ENCODE peak calls at places on chromosomes 4 and X, in six cellular contexts. One of them, this sample, is unnamed.

GRCh38 chr4:151304755-151305154 is 20.6 kb downstream of the SH3D19 start:
- DNase-seq in cardiac muscle cell: no peak
- DNase-seq in colonic mucosa: no peak
- DNase-seq in transverse colon: no peak
- DNase-seq in iPS DF 6.9: no peak
- DNase-seq in right cardiac atrium: no peak
- DNase-seq in this sample: no peak

GRCh38 chr4:14445882-14446281 is 556.4 kb upstream of the CPEB2 start:
- DNase-seq in transverse colon: no peak
- DNase-seq in colonic mucosa: no peak
- DNase-seq in cardiac muscle cell: no peak
- DNase-seq in iPS DF 6.9: no peak
- DNase-seq in right cardiac atrium: no peak
- DNase-seq in this sample: no peak

GRCh38 chr4:182204042-182204441 is 39.2 kb upstream of the TENM3 start:
- DNase-seq in colonic mucosa: no peak
- DNase-seq in cardiac muscle cell: no peak
- DNase-seq in transverse colon: no peak
- DNase-seq in right cardiac atrium: no peak
- DNase-seq in iPS DF 6.9: no peak
- DNase-seq in this sample: no peak

GRCh38 chrX:71103110-71103983 is 3.2 kb downstream of the CXorf65 start:
- DNase-seq in iPS DF 6.9: no peak
- DNase-seq in right cardiac atrium: no peak
- DNase-seq in colonic mucosa: peak
- DNase-seq in cardiac muscle cell: peak
- DNase-seq in transverse colon: peak
- DNase-seq in this sample: peak

GRCh38 chr4:172794378-172794777 is 374.2 kb upstream of the GALNT7 start:
- DNase-seq in transverse colon: no peak
- DNase-seq in right cardiac atrium: no peak
- DNase-seq in colonic mucosa: no peak
- DNase-seq in cardiac muscle cell: no peak
- DNase-seq in iPS DF 6.9: no peak
- DNase-seq in this sample: no peak

GRCh38 chr4:177079327-177079726 is 230.3 kb upstream of the NEIL3 start:
- DNase-seq in cardiac muscle cell: no peak
- DNase-seq in iPS DF 6.9: no peak
- DNase-seq in right cardiac atrium: no peak
- DNase-seq in transverse colon: no peak
- DNase-seq in colonic mucosa: no peak
- DNase-seq in this sample: no peak

GRCh38 chr4:1771555-1772305 is 21.4 kb upstream of the FGFR3 start:
- DNase-seq in iPS DF 6.9: no peak
- DNase-seq in transverse colon: no peak
- DNase-seq in cardiac muscle cell: no peak
- DNase-seq in colonic mucosa: no peak
- DNase-seq in right cardiac atrium: no peak
- DNase-seq in this sample: no peak

GRCh38 chr4:101157415-101158135 is 189.8 kb downstream of the PPP3CA start:
- DNase-seq in right cardiac atrium: no peak
- DNase-seq in colonic mucosa: no peak
- DNase-seq in transverse colon: no peak
- DNase-seq in iPS DF 6.9: no peak
- DNase-seq in cardiac muscle cell: no peak
- DNase-seq in this sample: no peak

GRCh38 chrX:39903937-39904336 is 193.8 kb downstream of the BCOR start:
- DNase-seq in right cardiac atrium: no peak
- DNase-seq in cardiac muscle cell: no peak
- DNase-seq in iPS DF 6.9: no peak
- DNase-seq in transverse colon: no peak
- DNase-seq in colonic mucosa: no peak
- DNase-seq in this sample: no peak

GRCh38 chr4:30754021-30754420 is 33.9 kb downstream of the PCDH7 start:
- DNase-seq in iPS DF 6.9: no peak
- DNase-seq in cardiac muscle cell: no peak
- DNase-seq in colonic mucosa: no peak
- DNase-seq in transverse colon: no peak
- DNase-seq in right cardiac atrium: no peak
- DNase-seq in this sample: no peak

GRCh38 chrX:3589474-3589873 is 124.0 kb downstream of the PRKX start:
- DNase-seq in colonic mucosa: no peak
- DNase-seq in cardiac muscle cell: no peak
- DNase-seq in right cardiac atrium: no peak
- DNase-seq in iPS DF 6.9: no peak
- DNase-seq in transverse colon: no peak
- DNase-seq in this sample: no peak

GRCh38 chrX:44828008-44828605 is 15.7 kb upstream of the DUSP21 start:
- DNase-seq in transverse colon: no peak
- DNase-seq in colonic mucosa: no peak
- DNase-seq in cardiac muscle cell: no peak
- DNase-seq in iPS DF 6.9: no peak
- DNase-seq in right cardiac atrium: no peak
- DNase-seq in this sample: no peak

GRCh38 chr4:109365944-109366343 is 63.5 kb upstream of the COL25A1 start:
- DNase-seq in right cardiac atrium: no peak
- DNase-seq in transverse colon: no peak
- DNase-seq in iPS DF 6.9: no peak
- DNase-seq in colonic mucosa: no peak
- DNase-seq in cardiac muscle cell: no peak
- DNase-seq in this sample: no peak

GRCh38 chr4:81452452-81453011 is 19.2 kb downstream of the RASGEF1B start:
- DNase-seq in iPS DF 6.9: no peak
- DNase-seq in cardiac muscle cell: no peak
- DNase-seq in colonic mucosa: no peak
- DNase-seq in transverse colon: no peak
- DNase-seq in right cardiac atrium: no peak
- DNase-seq in this sample: no peak

GRCh38 chrX:130058667-130059066 is 51.6 kb downstream of the ELF4 start:
- DNase-seq in right cardiac atrium: no peak
- DNase-seq in iPS DF 6.9: no peak
- DNase-seq in cardiac muscle cell: no peak
- DNase-seq in colonic mucosa: no peak
- DNase-seq in transverse colon: no peak
- DNase-seq in this sample: no peak

GRCh38 chr4:48780867-48781219 is 764 bp upstream of the FRYL start:
- DNase-seq in cardiac muscle cell: no peak
- DNase-seq in transverse colon: peak
- DNase-seq in right cardiac atrium: no peak
- DNase-seq in colonic mucosa: peak
- DNase-seq in iPS DF 6.9: no peak
- DNase-seq in this sample: peak

DNA sequence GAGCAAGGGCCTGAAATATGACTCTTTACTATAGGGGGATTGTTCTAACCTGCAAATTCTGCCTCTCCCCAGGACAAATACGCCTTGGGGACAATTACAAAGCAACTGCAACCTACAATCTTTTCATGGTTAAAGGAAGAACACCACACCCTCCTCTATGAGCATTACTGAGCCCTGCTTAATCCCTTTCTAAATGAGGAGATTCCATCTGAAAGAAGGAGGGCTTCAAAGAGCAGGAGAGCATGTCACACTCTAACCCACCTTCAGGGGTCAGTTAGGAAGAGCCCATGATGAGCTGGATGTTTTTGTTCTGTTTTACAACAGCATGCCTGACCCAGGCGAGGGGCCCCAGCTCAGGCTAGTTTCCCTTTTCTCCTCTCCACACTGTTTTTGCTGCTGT is 134.0 kb upstream of the ANXA3 start:
- DNase-seq in transverse colon: no peak
- DNase-seq in iPS DF 6.9: no peak
- DNase-seq in colonic mucosa: no peak
- DNase-seq in cardiac muscle cell: no peak
- DNase-seq in right cardiac atrium: no peak
- DNase-seq in this sample: no peak
- H3K4me3 ChIP-seq in transverse colon: no peak
- H3K4me3 ChIP-seq in iPS DF 6.9: no peak
- H3K4me3 ChIP-seq in colonic mucosa: no peak
- H3K4me3 ChIP-seq in cardiac muscle cell: no peak
- H3K4me3 ChIP-seq in right cardiac atrium: no peak
- H3K4me3 ChIP-seq in this sample: no peak

GRCh38 chrX:10832103-10832502 is 211.7 kb upstream of the MID1 start:
- DNase-seq in colonic mucosa: no peak
- DNase-seq in iPS DF 6.9: no peak
- DNase-seq in transverse colon: no peak
- DNase-seq in cardiac muscle cell: no peak
- DNase-seq in right cardiac atrium: no peak
- DNase-seq in this sample: no peak
- H3K27ac ChIP-seq in colonic mucosa: peak
- H3K27ac ChIP-seq in iPS DF 6.9: no peak
- H3K27ac ChIP-seq in transverse colon: peak
- H3K27ac ChIP-seq in cardiac muscle cell: peak
- H3K27ac ChIP-seq in right cardiac atrium: no peak
- H3K27ac ChIP-seq in this sample: no peak

DNA sequence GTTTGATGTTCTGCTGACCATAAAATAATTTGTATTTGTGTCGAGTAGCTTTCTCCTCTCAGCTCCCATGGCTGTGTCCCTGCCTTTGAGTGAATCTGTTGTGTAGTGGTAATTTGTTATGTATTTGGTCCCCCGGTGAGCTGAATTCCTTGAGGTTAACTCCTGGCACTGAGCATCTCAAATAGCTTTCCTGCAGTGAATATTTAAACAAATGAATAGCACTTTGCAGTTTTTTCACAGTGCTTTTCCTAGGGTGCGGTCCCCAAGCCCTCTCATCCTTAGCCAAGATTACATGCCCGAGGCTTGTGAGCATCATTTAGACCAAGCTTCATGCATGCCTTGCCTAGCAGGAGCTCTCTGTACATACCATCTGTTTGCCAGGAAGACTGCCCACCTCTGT is 74.2 kb downstream of the CLDN34 start:
- DNase-seq in right cardiac atrium: no peak
- DNase-seq in transverse colon: no peak
- DNase-seq in iPS DF 6.9: no peak
- DNase-seq in cardiac muscle cell: no peak
- DNase-seq in colonic mucosa: no peak
- DNase-seq in this sample: no peak
- H3K4me3 ChIP-seq in right cardiac atrium: no peak
- H3K4me3 ChIP-seq in transverse colon: no peak
- H3K4me3 ChIP-seq in iPS DF 6.9: no peak
- H3K4me3 ChIP-seq in cardiac muscle cell: no peak
- H3K4me3 ChIP-seq in colonic mucosa: no peak
- H3K4me3 ChIP-seq in this sample: no peak

DNA sequence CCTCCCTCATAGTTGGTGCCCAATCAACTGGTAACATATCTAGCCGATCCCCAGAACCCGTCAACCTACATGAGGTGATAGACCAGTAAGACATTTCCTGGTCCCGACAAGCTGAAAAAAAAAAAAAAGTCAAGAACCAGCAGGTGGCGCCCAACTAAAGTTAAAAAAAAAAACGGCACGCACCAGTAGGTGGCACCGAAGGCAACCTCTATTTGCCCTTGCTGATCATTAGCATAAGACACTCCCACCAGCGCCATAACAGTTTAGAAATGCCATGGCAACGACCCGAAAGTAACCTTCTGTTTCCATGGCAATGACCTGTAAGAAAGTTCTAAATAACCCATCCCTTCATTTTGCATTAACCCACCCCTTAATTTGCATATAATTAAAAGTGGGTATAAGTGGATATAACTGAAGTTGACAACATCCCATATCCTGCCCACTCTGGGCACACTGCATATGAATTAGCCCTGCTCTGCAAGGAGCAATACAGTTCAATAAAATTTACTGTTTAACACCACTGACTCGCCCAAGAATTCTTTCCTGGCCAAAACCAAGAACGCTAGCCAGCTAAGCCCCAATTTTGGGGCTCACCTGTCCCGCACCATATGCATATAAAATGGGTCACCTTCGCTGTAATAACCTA is 83.9 kb upstream of the SPANXB1 start:
- DNase-seq in transverse colon: peak
- DNase-seq in right cardiac atrium: no peak
- DNase-seq in iPS DF 6.9: peak
- DNase-seq in colonic mucosa: no peak
- DNase-seq in cardiac muscle cell: peak
- DNase-seq in this sample: peak
- H3K27ac ChIP-seq in transverse colon: no peak
- H3K27ac ChIP-seq in right cardiac atrium: no peak
- H3K27ac ChIP-seq in iPS DF 6.9: no peak
- H3K27ac ChIP-seq in colonic mucosa: no peak
- H3K27ac ChIP-seq in cardiac muscle cell: no peak
- H3K27ac ChIP-seq in this sample: no peak

GRCh38 chr4:185654965-185655554 is 119.8 kb upstream of the PDLIM3 start:
- DNase-seq in iPS DF 6.9: no peak
- DNase-seq in right cardiac atrium: no peak
- DNase-seq in transverse colon: no peak
- DNase-seq in cardiac muscle cell: no peak
- DNase-seq in colonic mucosa: no peak
- DNase-seq in this sample: no peak
- H3K4me3 ChIP-seq in iPS DF 6.9: no peak
- H3K4me3 ChIP-seq in right cardiac atrium: peak
- H3K4me3 ChIP-seq in transverse colon: peak
- H3K4me3 ChIP-seq in cardiac muscle cell: no peak
- H3K4me3 ChIP-seq in colonic mucosa: no peak
- H3K4me3 ChIP-seq in this sample: peak

DNA sequence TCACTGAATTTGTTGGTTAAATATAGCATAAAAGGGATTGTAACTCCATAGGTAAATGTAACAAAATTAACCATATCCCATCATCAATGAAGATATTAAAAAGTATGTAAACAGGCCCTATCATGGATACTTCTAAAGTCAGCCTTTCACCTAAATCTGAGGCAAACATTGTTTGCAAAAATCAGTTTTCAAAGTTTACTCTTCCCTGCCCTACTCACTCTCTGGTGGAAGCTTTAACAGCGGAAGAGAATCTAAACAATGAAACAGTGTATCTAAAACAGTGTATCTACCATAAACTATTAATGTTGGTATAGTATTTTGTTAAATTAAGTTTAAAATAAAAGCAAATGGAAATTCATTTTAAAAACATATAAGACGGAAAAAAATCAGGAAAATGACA is 21.1 kb downstream of the SMIM14 start:
- DNase-seq in right cardiac atrium: no peak
- DNase-seq in cardiac muscle cell: no peak
- DNase-seq in iPS DF 6.9: no peak
- DNase-seq in colonic mucosa: no peak
- DNase-seq in transverse colon: no peak
- DNase-seq in this sample: no peak
- H3K27ac ChIP-seq in right cardiac atrium: no peak
- H3K27ac ChIP-seq in cardiac muscle cell: no peak
- H3K27ac ChIP-seq in iPS DF 6.9: no peak
- H3K27ac ChIP-seq in colonic mucosa: no peak
- H3K27ac ChIP-seq in transverse colon: no peak
- H3K27ac ChIP-seq in this sample: no peak

GRCh38 chr4:125639182-125639621 is 324.4 kb downstream of the FAT4 start:
- DNase-seq in transverse colon: no peak
- DNase-seq in cardiac muscle cell: peak
- DNase-seq in colonic mucosa: no peak
- DNase-seq in right cardiac atrium: peak
- DNase-seq in iPS DF 6.9: peak
- DNase-seq in this sample: peak
- H3K4me3 ChIP-seq in transverse colon: no peak
- H3K4me3 ChIP-seq in cardiac muscle cell: no peak
- H3K4me3 ChIP-seq in colonic mucosa: no peak
- H3K4me3 ChIP-seq in right cardiac atrium: no peak
- H3K4me3 ChIP-seq in iPS DF 6.9: no peak
- H3K4me3 ChIP-seq in this sample: no peak

This sample was measured in heart right ventricle.